ENCODE peak calls at places on chromosomes 1 and 21, in four cellular contexts. P is heart left ventricle, Q is stomach, F is GM23248. Y is an unnamed sample. For H3K4me1, the result is how much of the 10 kb centered on the place peaks cover.

GRCh38 chr1:111769517-111770146 is 13.9 kb downstream of the DDX20 start:
- DNase-seq in P (no peak), Q (no peak), F (peak), Y (no peak)

GRCh38 chr1:38962113-38962512 is 20.5 kb upstream of the RHBDL2 start:
- DNase-seq in P (no peak), Q (no peak), F (peak), Y (no peak)

GRCh38 chr1:220700591-220701179 is 10.5 kb downstream of the C1orf115 start:
- DNase-seq in P (no peak), Q (no peak), F (no peak), Y (no peak)

GRCh38 chr1:67908260-67908936 is 75.1 kb upstream of the GNG12 start:
- DNase-seq in P (no peak), Q (no peak), F (no peak), Y (no peak)

GRCh38 chr1:220137006-220137794 is 43.3 kb downstream of the IARS2 start:
- DNase-seq in P (peak), Q (no peak), F (no peak), Y (no peak)

GRCh38 chr1:100703716-100704115 is 15.8 kb upstream of the VCAM1 start:
- DNase-seq in P (no peak), Q (no peak), F (peak), Y (no peak)

GRCh38 chr1:212161231-212161781 is 123.9 kb upstream of the PPP2R5A start:
- DNase-seq in P (no peak), Q (no peak), F (peak), Y (no peak)

GRCh38 chr21:24208562-24209260 is 1398.6 kb downstream of the MRPL39 start:
- DNase-seq in P (no peak), Q (no peak), F (no peak), Y (no peak)

GRCh38 chr1:237164406-237165352 is 122.7 kb downstream of the RYR2 start:
- DNase-seq in P (no peak), Q (no peak), F (no peak), Y (no peak)

GRCh38 chr1:5253036-5253435 is 598.6 kb downstream of the AJAP1 start:
- DNase-seq in P (no peak), Q (peak), F (no peak), Y (no peak)

GRCh38 chr1:113784104-113784779 is 25.0 kb upstream of the PHTF1 start:
- DNase-seq in P (no peak), Q (no peak), F (no peak), Y (no peak)
- H3K4me1 ChIP-seq in P (half or more), Q (half or more), F (under half), Y (under half)

DNA sequence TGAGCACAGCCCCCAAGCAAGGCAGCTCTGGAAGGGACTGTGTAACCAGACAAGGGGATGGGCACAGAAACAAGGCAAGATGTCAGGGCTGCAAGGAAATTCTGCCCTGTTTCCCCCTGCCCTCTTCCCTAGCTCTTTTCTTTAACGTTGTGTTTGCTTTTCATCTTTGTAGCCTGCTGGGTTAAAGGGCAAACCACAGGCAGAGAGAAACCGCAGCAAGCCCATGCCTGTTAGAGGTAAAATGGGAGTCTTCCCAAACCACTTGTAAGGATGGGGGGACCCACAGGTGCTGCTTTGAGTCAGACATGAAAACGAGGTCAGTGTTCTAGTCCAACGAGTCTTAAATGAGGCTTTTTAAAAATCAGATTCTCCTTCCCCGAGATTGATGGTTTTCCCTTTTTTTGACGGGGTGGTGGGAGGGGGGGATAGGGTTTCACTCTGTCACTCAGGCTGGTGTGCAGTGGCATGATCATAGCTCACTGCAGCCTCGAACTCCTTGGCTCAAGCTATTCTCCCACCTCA is 13.3 kb downstream of the TGFBR3 start:
- DNase-seq in P (no peak), Q (no peak), F (peak), Y (no peak)
- H3K4me1 ChIP-seq in P (under half), Q (half or more), F (under half), Y (under half)

GRCh38 chr1:40045766-40046165 is 5.2 kb downstream of the CAP1 start:
- DNase-seq in P (no peak), Q (no peak), F (no peak), Y (no peak)

GRCh38 chr1:40049745-40050144 is 9.2 kb downstream of the CAP1 start:
- DNase-seq in P (no peak), Q (no peak), F (peak), Y (no peak)

GRCh38 chr1:40045182-40045581 is 4.7 kb downstream of the CAP1 start:
- DNase-seq in P (no peak), Q (no peak), F (peak), Y (no peak)

GRCh38 chr1:40050863-40051262 is 10.3 kb downstream of the CAP1 start:
- DNase-seq in P (no peak), Q (no peak), F (no peak), Y (no peak)

GRCh38 chr1:40047769-40048168 is 7.2 kb downstream of the CAP1 start:
- DNase-seq in P (no peak), Q (no peak), F (no peak), Y (no peak)
- H3K4me1 ChIP-seq in P (half or more), Q (half or more), F (half or more), Y (under half)

GRCh38 chr1:3146907-3147306 is 77.9 kb downstream of the PRDM16 start:
- DNase-seq in P (no peak), Q (no peak), F (no peak), Y (no peak)
- H3K4me1 ChIP-seq in P (under half), Q (under half), F (under half), Y (under half)

GRCh38 chr1:62800825-62801306 is 16.9 kb downstream of the ATG4C start:
- DNase-seq in P (no peak), Q (no peak), F (peak), Y (no peak)
- H3K4me1 ChIP-seq in P (under half), Q (under half), F (under half), Y (under half)

GRCh38 chr1:196131691-196132090 is 476.5 kb downstream of the KCNT2 start:
- DNase-seq in P (no peak), Q (no peak), F (no peak), Y (no peak)
- H3K4me1 ChIP-seq in P (under half), Q (under half), F (under half), Y (under half)

Y was measured in colonic mucosa.